ENCODE peak calls at places on chromosomes 3 and 15, in seven cellular contexts. H, T, Z, X, D, A and J are unnamed samples.

GRCh38 chr15:40763801-40764765 is at the start of gene GCHFR:
- DNase-seq in H (peak; percentile 79), T (peak; percentile 77), Z (peak; percentile 83), X (peak; percentile 62), D (no peak), A (peak; percentile 59), J (peak; percentile 85)

GRCh38 chr3:122594025-122594424 is 16.6 kb downstream of the PARP15 start:
- DNase-seq in H (no peak), T (no peak), Z (no peak), X (no peak), D (no peak), A (no peak), J (no peak)

GRCh38 chr3:192819001-192819569 is 91.7 kb upstream of the FGF12 start:
- DNase-seq in H (peak; percentile 95), T (peak; percentile 43), Z (no peak), X (peak; percentile 84), D (no peak), A (peak; percentile 87), J (no peak)

GRCh38 chr3:57278237-57278636 is 14.2 kb downstream of the ASB14 start:
- DNase-seq in H (no peak), T (no peak), Z (no peak), X (no peak), D (no peak), A (no peak), J (no peak)

GRCh38 chr3:105187340-105187739 is 179.4 kb upstream of the ALCAM start:
- DNase-seq in H (peak; percentile 17), T (no peak), Z (no peak), X (no peak), D (no peak), A (no peak), J (no peak)

GRCh38 chr3:46405301-46406079 is 1.4 kb downstream of the CCR5AS start:
- DNase-seq in H (no peak), T (no peak), Z (peak; percentile 35), X (peak; percentile 53), D (no peak), A (no peak), J (no peak)

GRCh38 chr15:41823502-41823901 is 4.4 kb upstream of the JMJD7 start:
- DNase-seq in H (no peak), T (no peak), Z (no peak), X (no peak), D (no peak), A (no peak), J (no peak)

GRCh38 chr3:27105904-27106303 is 263.3 kb downstream of the NEK10 start:
- DNase-seq in H (no peak), T (no peak), Z (no peak), X (peak; percentile 15), D (no peak), A (no peak), J (no peak)

GRCh38 chr3:110528305-110529121 is 543.1 kb upstream of the NECTIN3 start:
- DNase-seq in H (no peak), T (no peak), Z (no peak), X (peak; percentile 19), D (no peak), A (peak; percentile 20), J (no peak)

GRCh38 chr15:49024840-49025239 is 21.4 kb downstream of the SECISBP2L start:
- DNase-seq in H (no peak), T (no peak), Z (no peak), X (no peak), D (no peak), A (no peak), J (no peak)

GRCh38 chr15:88648357-88649214 is 9.8 kb downstream of the ISG20 start:
- DNase-seq in H (no peak), T (peak; percentile 37), Z (peak; percentile 58), X (no peak), D (no peak), A (peak; percentile 17), J (peak; percentile 38)

GRCh38 chr15:54374184-54374947 is 396.1 kb downstream of the UNC13C start:
- DNase-seq in H (no peak), T (no peak), Z (no peak), X (no peak), D (no peak), A (no peak), J (no peak)

GRCh38 chr15:62985768-62986167 is 56.8 kb upstream of the TPM1 start:
- DNase-seq in H (peak; percentile 97), T (no peak), Z (no peak), X (peak; percentile 61), D (no peak), A (peak; percentile 96), J (no peak)

GRCh38 chr3:128859573-128860154 is 19.8 kb upstream of the ACAD9 start:
- DNase-seq in H (peak; percentile 18), T (no peak), Z (no peak), X (peak; percentile 13), D (peak; percentile 30), A (no peak), J (no peak)

GRCh38 chr3:70990190-70990589 is 593.3 kb downstream of the FOXP1 start:
- DNase-seq in H (no peak), T (no peak), Z (no peak), X (no peak), D (no peak), A (peak; percentile 45), J (no peak)

GRCh38 chr15:71080705-71081104 is 34.6 kb upstream of the THSD4 start:
- DNase-seq in H (peak; percentile 73), T (no peak), Z (no peak), X (peak; percentile 91), D (no peak), A (peak; percentile 97), J (no peak)

GRCh38 chr3:117688583-117688982 is 979.0 kb downstream of the TUSC7 start:
- DNase-seq in H (no peak), T (no peak), Z (no peak), X (no peak), D (no peak), A (no peak), J (no peak)

GRCh38 chr3:195550723-195551122 is 7.6 kb upstream of the PPP1R2 start:
- DNase-seq in H (no peak), T (peak; percentile 45), Z (no peak), X (peak; percentile 64), D (peak; percentile 23), A (peak; percentile 65), J (no peak)

GRCh38 chr3:172051957-172052354 is 12.6 kb downstream of the FNDC3B start:
- DNase-seq in H (no peak), T (no peak), Z (no peak), X (no peak), D (no peak), A (no peak), J (no peak)

GRCh38 chr3:63232764-63233396 is 45.2 kb upstream of the SYNPR start:
- DNase-seq in H (no peak), T (no peak), Z (no peak), X (peak; percentile 22), D (no peak), A (peak; percentile 9), J (no peak)

GRCh38 chr3:24018784-24019570 is 73.9 kb downstream of the NR1D2 start:
- DNase-seq in H (no peak), T (no peak), Z (no peak), X (no peak), D (no peak), A (no peak), J (no peak)

GRCh38 chr15:39084683-39085530 is 496.0 kb upstream of the THBS1 start:
- DNase-seq in H (peak; percentile 60), T (no peak), Z (no peak), X (peak; percentile 90), D (no peak), A (peak; percentile 92), J (peak; percentile 65)